ENCODE peak calls at places on chromosomes 11 and 22, in eight cellular contexts. L is heart right ventricle; Z is dorsolateral prefrontal cortex; H is effector memory CD4-positive, alpha-beta T cell; R is left lung; B is fibroblast of lung; W is right cardiac atrium; O is uterus. Q is an unnamed sample.

GRCh38 chr11:46918087-46918751 is at the start of gene LRP4:
- DNase-seq in L (peak), Z (no peak), H (peak), R (no peak), B (peak), W (peak), O (peak), Q (no peak)

GRCh38 chr11:48101958-48102357 is 114.7 kb upstream of the OR4B1 start:
- DNase-seq in L (no peak), Z (no peak), H (no peak), R (no peak), B (no peak), W (peak), O (no peak), Q (no peak)

GRCh38 chr11:35420371-35420770 is 1.0 kb upstream of the SLC1A2 start:
- DNase-seq in L (peak), Z (no peak), H (no peak), R (no peak), B (no peak), W (peak), O (no peak), Q (no peak)

GRCh38 chr11:115905331-115905730 is 401.1 kb upstream of the CADM1 start:
- DNase-seq in L (no peak), Z (no peak), H (no peak), R (no peak), B (peak), W (no peak), O (no peak), Q (no peak)

GRCh38 chr11:103736986-103737622 is 299.3 kb upstream of the DDI1 start:
- DNase-seq in L (peak), Z (no peak), H (no peak), R (no peak), B (no peak), W (peak), O (no peak), Q (no peak)

GRCh38 chr11:104380358-104380757 is 216.4 kb upstream of the PDGFD start:
- DNase-seq in L (no peak), Z (no peak), H (no peak), R (no peak), B (no peak), W (no peak), O (no peak), Q (no peak)

GRCh38 chr11:5489571-5490357 is 1.3 kb downstream of the OR52D1 start:
- DNase-seq in L (no peak), Z (no peak), H (no peak), R (no peak), B (no peak), W (no peak), O (no peak), Q (no peak)

GRCh38 chr11:85941380-85941973 is 86.3 kb downstream of the CCDC83 start:
- DNase-seq in L (peak), Z (peak), H (no peak), R (no peak), B (peak), W (peak), O (peak), Q (peak)

GRCh38 chr22:17119481-17120202 is 1.5 kb downstream of the TMEM121B start:
- DNase-seq in L (peak), Z (no peak), H (no peak), R (no peak), B (peak), W (peak), O (no peak), Q (no peak)

GRCh38 chr22:17120711-17121234 is 387 bp downstream of the TMEM121B start:
- DNase-seq in L (no peak), Z (no peak), H (no peak), R (no peak), B (no peak), W (peak), O (no peak), Q (no peak)

GRCh38 chr22:17118342-17118741 is 2.8 kb downstream of the TMEM121B start:
- DNase-seq in L (no peak), Z (no peak), H (no peak), R (no peak), B (no peak), W (no peak), O (no peak), Q (no peak)

GRCh38 chr22:17120281-17120680 is 879 bp downstream of the TMEM121B start:
- DNase-seq in L (peak), Z (no peak), H (peak), R (peak), B (peak), W (peak), O (peak), Q (no peak)

DNA sequence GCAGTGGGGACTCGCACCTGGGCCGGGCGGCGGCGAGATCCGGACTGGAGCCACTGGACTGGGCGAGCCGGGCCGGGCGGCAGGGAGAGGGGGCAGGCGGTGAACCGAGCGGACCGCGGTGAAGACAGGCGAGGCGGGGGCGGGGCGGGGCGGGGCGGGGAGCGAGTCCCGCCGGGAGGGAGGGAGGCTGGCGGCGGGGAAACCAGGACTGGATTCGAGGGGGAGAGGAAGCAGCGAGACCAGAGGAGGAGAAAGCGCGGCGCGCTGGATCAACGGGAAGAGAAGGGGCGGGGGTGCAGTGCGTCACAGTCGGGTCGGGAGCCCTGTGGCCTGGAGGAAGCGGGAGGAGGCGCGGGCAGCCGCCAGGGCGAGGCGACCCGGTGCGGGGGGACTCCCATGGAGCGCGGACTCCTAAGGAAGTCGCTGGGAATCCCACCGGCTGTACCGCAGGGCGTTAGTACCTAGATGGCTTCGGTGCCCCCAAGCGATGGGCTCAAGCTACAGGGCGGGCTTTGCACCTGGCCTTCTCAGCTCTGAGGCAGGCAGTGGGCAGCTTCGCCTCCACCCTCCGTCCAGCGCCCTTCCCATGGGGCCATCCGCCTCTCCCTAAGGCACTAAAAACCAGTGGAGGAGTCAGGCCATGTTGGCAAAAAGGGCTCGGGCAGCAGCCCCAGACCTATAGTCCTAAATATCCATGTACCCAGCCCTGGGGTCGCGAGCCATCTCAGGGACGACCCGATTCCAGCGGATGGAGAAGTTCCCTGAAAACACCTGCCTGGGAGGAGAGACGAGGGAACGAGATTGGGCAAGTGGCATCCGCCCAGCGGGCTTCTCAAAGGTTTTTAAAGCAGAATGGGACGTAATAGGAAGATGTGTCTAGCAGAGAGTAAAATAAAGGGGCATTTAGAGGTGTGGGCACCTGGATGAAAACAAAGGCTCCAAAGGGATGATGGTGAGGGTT is at the start of gene TMEM121B:
- DNase-seq in L (peak), Z (peak), H (no peak), R (peak), B (peak), W (peak), O (peak), Q (peak)
- H3K27ac ChIP-seq in L (peak), Z (peak), H (no peak), R (no peak), B (no peak), W (peak), O (no peak), Q (peak)

GRCh38 chr11:91136631-91137030 is 913.8 kb upstream of the CHORDC1 start:
- DNase-seq in L (no peak), Z (no peak), H (no peak), R (no peak), B (peak), W (no peak), O (no peak), Q (no peak)

GRCh38 chr11:91133361-91133760 is 910.5 kb upstream of the CHORDC1 start:
- DNase-seq in L (no peak), Z (no peak), H (no peak), R (no peak), B (peak), W (no peak), O (no peak), Q (no peak)
- H3K27ac ChIP-seq in L (no peak), Z (no peak), H (no peak), R (no peak), B (no peak), W (no peak), O (no peak), Q (no peak)

GRCh38 chr11:59185412-59185811 is 13.5 kb downstream of the DTX4 start:
- DNase-seq in L (no peak), Z (no peak), H (no peak), R (no peak), B (peak), W (peak), O (no peak), Q (no peak)

GRCh38 chr11:59183768-59184167 is 11.8 kb downstream of the DTX4 start:
- DNase-seq in L (no peak), Z (no peak), H (no peak), R (no peak), B (peak), W (no peak), O (no peak), Q (no peak)

GRCh38 chr11:59187020-59187419 is 15.1 kb downstream of the DTX4 start:
- DNase-seq in L (no peak), Z (no peak), H (no peak), R (no peak), B (no peak), W (no peak), O (no peak), Q (no peak)

GRCh38 chr11:59186130-59186594 is 14.2 kb downstream of the DTX4 start:
- DNase-seq in L (peak), Z (no peak), H (no peak), R (peak), B (no peak), W (peak), O (no peak), Q (peak)

DNA sequence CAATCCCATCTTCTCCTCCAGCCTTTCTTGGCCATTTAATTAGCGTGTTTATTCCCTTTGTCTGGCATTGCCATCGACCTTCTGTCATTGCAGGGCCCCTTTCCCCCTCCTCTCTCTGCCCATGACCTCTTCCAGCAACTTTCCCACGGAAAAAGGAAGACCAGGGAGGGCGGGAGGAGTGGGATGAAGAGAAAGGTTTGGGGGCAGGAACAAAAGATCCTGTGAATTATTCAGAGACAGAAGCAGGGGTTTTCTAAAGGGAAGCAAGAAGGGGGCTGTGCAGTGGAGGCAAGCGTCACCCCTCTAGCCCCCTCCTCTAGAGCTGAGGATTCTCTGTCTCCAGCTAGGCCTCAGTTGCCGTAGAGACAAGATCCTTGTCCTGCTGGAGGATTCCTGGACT is 12.9 kb downstream of the DTX4 start:
- DNase-seq in L (no peak), Z (no peak), H (no peak), R (no peak), B (no peak), W (no peak), O (no peak), Q (no peak)
- H3K27ac ChIP-seq in L (no peak), Z (no peak), H (no peak), R (peak), B (no peak), W (no peak), O (peak), Q (peak)

DNA sequence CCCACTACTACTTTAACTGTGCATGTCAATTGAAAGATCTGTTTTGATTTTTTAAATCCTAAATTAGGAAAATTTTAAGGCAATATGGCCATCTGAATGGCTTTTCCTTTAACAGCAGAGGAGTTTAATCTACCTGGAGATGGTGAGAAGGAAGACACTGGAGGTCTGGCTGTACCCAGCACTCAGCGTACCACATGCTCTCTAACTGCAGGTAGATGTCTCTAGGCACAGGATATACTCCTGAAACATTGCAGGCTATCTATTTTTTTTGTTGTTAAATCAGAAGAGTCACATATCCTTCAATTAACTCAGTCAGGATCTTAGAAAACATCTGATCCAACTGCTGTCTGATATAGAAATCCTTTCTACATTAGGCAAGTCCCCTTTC is 17.3 kb upstream of the CASTOR1 start:
- DNase-seq in L (no peak), Z (no peak), H (no peak), R (no peak), B (no peak), W (no peak), O (no peak), Q (no peak)
- H3K27ac ChIP-seq in L (peak), Z (no peak), H (peak), R (peak), B (no peak), W (no peak), O (peak), Q (peak)

DNA sequence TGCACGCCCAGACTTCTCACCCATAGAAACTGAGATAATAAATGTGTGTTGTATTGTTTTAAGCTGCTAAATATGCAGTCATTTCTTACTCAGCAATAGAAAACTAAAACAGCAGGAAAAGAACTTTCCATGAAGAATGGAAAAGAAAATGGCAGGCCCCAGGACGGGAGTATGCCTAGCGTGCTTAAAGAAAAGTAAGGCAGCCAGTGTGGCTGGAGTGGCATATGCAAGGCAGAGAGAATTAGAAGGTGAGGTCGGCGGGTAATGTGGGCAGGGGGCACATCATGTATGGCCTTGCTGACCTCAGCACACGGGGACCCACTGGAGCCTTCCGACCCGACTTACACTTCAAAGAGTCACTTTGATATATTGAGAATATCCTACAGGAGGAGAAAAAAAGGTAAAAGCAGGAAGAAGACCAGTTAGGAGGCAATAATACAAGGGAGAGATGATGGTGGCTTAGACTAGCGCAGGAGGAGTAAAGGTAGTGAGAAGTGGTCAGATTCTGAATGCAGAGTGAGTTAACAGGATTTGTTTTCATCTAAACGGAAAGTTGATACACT is 20.5 kb downstream of the TBRG1 start:
- DNase-seq in L (no peak), Z (no peak), H (no peak), R (no peak), B (no peak), W (no peak), O (no peak), Q (no peak)
- H3K27ac ChIP-seq in L (no peak), Z (no peak), H (no peak), R (no peak), B (peak), W (no peak), O (no peak), Q (no peak)

DNA sequence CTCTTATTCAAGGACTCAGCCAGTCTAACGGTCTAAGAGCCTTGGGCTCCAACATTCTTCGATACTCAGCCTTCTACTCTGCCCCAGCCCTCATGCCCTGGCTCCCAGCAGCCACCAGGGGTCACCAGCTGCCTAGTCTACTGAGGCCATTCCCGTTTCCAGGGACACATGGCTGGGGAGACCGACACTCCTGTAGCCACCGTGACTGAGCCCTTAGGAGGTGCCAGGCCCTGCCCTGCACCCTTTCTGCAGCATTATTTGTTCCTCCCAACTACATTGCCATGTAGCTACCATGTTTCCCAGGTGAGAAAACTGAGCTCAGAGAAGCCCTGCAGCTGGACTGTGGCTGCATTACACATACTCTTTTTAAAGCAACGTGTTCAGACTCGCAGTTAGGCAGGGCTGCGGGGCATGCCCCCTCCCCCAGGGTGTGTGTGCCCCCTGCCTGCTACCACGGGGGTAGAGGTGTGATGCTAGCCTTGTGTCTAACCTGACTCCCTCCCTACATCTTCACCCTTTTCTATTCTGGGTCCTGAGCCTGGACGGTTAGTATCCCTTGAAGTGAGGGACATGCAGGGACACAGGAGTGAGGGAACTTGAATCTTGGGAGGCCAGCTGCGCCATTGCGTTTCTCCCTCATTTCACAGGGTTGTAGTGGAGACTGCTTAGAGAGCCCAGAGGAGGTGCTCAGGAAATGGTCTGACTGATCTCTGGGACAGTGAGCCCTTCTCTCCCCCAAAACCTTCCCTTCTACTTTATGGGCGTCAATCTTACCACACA is 17.5 kb downstream of the ATG16L2 start:
- DNase-seq in L (peak), Z (peak), H (no peak), R (peak), B (peak), W (peak), O (peak), Q (peak)
- H3K27ac ChIP-seq in L (peak), Z (peak), H (no peak), R (peak), B (no peak), W (peak), O (peak), Q (no peak)

GRCh38 chr11:44625759-44626523 is 60.5 kb downstream of the CD82 start:
- DNase-seq in L (no peak), Z (peak), H (no peak), R (no peak), B (no peak), W (no peak), O (no peak), Q (no peak)

GRCh38 chr11:44626645-44627044 is 61.2 kb downstream of the CD82 start:
- DNase-seq in L (no peak), Z (no peak), H (no peak), R (no peak), B (no peak), W (no peak), O (no peak), Q (no peak)

GRCh38 chr11:44623716-44624491 is 58.4 kb downstream of the CD82 start:
- DNase-seq in L (no peak), Z (peak), H (no peak), R (peak), B (no peak), W (no peak), O (no peak), Q (no peak)

GRCh38 chr11:44623321-44623715 is 57.9 kb downstream of the CD82 start:
- DNase-seq in L (no peak), Z (peak), H (no peak), R (peak), B (no peak), W (peak), O (peak), Q (no peak)

GRCh38 chr11:44624761-44625221 is 59.3 kb downstream of the CD82 start:
- DNase-seq in L (no peak), Z (peak), H (no peak), R (no peak), B (no peak), W (no peak), O (no peak), Q (no peak)
- H3K27ac ChIP-seq in L (no peak), Z (no peak), H (no peak), R (peak), B (no peak), W (no peak), O (no peak), Q (no peak)